ENCODE peak calls at places on chromosomes 16 and 17, in four cellular contexts. One of them, this sample, is unnamed.

GRCh38 chr17:340074-340473 is 12.5 kb downstream of the RPH3AL start:
- DNase-seq in K562: no peak
- DNase-seq in kidney epithelial cell: no peak
- DNase-seq in fibroblast of villous mesenchyme: no peak
- DNase-seq in this sample: no peak

GRCh38 chr17:7858487-7858832 is 657 bp downstream of the CYB5D1 start:
- DNase-seq in K562: peak
- DNase-seq in kidney epithelial cell: no peak
- DNase-seq in fibroblast of villous mesenchyme: peak
- DNase-seq in this sample: no peak

GRCh38 chr16:27199747-27200146 is 3.6 kb upstream of the KDM8 start:
- DNase-seq in K562: no peak
- DNase-seq in kidney epithelial cell: no peak
- DNase-seq in fibroblast of villous mesenchyme: peak
- DNase-seq in this sample: no peak

GRCh38 chr17:19812407-19812806 is 55.3 kb downstream of the ULK2 start:
- DNase-seq in K562: no peak
- DNase-seq in kidney epithelial cell: no peak
- DNase-seq in fibroblast of villous mesenchyme: peak
- DNase-seq in this sample: no peak

GRCh38 chr16:50313596-50314483 is 47.5 kb downstream of the ADCY7 start:
- DNase-seq in K562: no peak
- DNase-seq in kidney epithelial cell: no peak
- DNase-seq in fibroblast of villous mesenchyme: peak
- DNase-seq in this sample: no peak

GRCh38 chr16:50067290-50067853 is 1.6 kb downstream of the HEATR3 start:
- DNase-seq in K562: peak
- DNase-seq in kidney epithelial cell: no peak
- DNase-seq in fibroblast of villous mesenchyme: peak
- DNase-seq in this sample: peak

GRCh38 chr17:17506181-17506741 is 10.1 kb upstream of the RASD1 start:
- DNase-seq in K562: no peak
- DNase-seq in kidney epithelial cell: no peak
- DNase-seq in fibroblast of villous mesenchyme: no peak
- DNase-seq in this sample: no peak

GRCh38 chr16:12120331-12120981 is 143.9 kb downstream of the SNX29 start:
- DNase-seq in K562: no peak
- DNase-seq in kidney epithelial cell: no peak
- DNase-seq in fibroblast of villous mesenchyme: peak
- DNase-seq in this sample: no peak

GRCh38 chr17:58513391-58513912 is 986 bp downstream of the MTMR4 start:
- DNase-seq in K562: no peak
- DNase-seq in kidney epithelial cell: no peak
- DNase-seq in fibroblast of villous mesenchyme: no peak
- DNase-seq in this sample: no peak

GRCh38 chr16:727291-727977 is 528 bp downstream of the HAGHL start:
- DNase-seq in K562: peak
- DNase-seq in kidney epithelial cell: no peak
- DNase-seq in fibroblast of villous mesenchyme: no peak
- DNase-seq in this sample: no peak

GRCh38 chr17:71224824-71225575 is 895.8 kb upstream of the SOX9 start:
- DNase-seq in K562: no peak
- DNase-seq in kidney epithelial cell: no peak
- DNase-seq in fibroblast of villous mesenchyme: peak
- DNase-seq in this sample: no peak

GRCh38 chr16:84103678-84104077 is 13.1 kb downstream of the MBTPS1 start:
- DNase-seq in K562: no peak
- DNase-seq in kidney epithelial cell: no peak
- DNase-seq in fibroblast of villous mesenchyme: no peak
- DNase-seq in this sample: no peak

GRCh38 chr17:72369366-72369765 is 248.5 kb downstream of the SOX9 start:
- DNase-seq in K562: no peak
- DNase-seq in kidney epithelial cell: no peak
- DNase-seq in fibroblast of villous mesenchyme: no peak
- DNase-seq in this sample: no peak
- H3K4me3 ChIP-seq in K562: no peak
- H3K4me3 ChIP-seq in kidney epithelial cell: no peak
- H3K4me3 ChIP-seq in fibroblast of villous mesenchyme: no peak
- H3K4me3 ChIP-seq in this sample: no peak

DNA sequence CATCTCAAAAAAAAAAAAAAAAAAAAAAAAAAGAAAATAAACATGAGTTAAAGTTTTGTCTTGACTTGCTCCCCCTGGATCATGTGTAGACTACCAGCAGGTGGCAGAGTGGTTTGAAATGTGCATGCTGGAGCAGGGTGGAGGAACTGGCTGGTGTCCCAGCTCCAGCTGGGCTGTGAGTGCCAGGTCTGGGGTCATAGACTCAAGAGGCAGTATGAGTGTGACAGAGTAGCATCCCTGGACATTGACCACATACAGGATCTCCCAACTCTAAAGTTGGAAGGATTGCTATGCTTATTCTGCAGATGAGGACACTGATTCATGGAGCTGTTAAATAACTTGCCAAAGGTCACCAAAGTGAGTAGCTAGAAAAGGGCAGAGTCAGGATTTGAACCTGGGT is 198.0 kb upstream of the MPHOSPH6 start:
- DNase-seq in K562: peak
- DNase-seq in kidney epithelial cell: no peak
- DNase-seq in fibroblast of villous mesenchyme: peak
- DNase-seq in this sample: peak
- TF ChIP-seq CTCF in K562: no peak
- TF ChIP-seq CTCF in kidney epithelial cell: peak
- TF ChIP-seq CTCF in fibroblast of villous mesenchyme: peak
- TF ChIP-seq CTCF in this sample: peak

GRCh38 chr17:15341966-15342365 is 569 bp upstream of the TEKT3 start:
- DNase-seq in K562: no peak
- DNase-seq in kidney epithelial cell: no peak
- DNase-seq in fibroblast of villous mesenchyme: no peak
- DNase-seq in this sample: no peak
- H3K4me3 ChIP-seq in K562: no peak
- H3K4me3 ChIP-seq in kidney epithelial cell: peak
- H3K4me3 ChIP-seq in fibroblast of villous mesenchyme: no peak
- H3K4me3 ChIP-seq in this sample: no peak

GRCh38 chr17:26782153-26782552 is 511.8 kb upstream of the WSB1 start:
- DNase-seq in K562: no peak
- DNase-seq in kidney epithelial cell: no peak
- DNase-seq in fibroblast of villous mesenchyme: no peak
- DNase-seq in this sample: no peak
- TF ChIP-seq CTCF in K562: no peak
- TF ChIP-seq CTCF in kidney epithelial cell: no peak
- TF ChIP-seq CTCF in fibroblast of villous mesenchyme: no peak
- TF ChIP-seq CTCF in this sample: no peak

DNA sequence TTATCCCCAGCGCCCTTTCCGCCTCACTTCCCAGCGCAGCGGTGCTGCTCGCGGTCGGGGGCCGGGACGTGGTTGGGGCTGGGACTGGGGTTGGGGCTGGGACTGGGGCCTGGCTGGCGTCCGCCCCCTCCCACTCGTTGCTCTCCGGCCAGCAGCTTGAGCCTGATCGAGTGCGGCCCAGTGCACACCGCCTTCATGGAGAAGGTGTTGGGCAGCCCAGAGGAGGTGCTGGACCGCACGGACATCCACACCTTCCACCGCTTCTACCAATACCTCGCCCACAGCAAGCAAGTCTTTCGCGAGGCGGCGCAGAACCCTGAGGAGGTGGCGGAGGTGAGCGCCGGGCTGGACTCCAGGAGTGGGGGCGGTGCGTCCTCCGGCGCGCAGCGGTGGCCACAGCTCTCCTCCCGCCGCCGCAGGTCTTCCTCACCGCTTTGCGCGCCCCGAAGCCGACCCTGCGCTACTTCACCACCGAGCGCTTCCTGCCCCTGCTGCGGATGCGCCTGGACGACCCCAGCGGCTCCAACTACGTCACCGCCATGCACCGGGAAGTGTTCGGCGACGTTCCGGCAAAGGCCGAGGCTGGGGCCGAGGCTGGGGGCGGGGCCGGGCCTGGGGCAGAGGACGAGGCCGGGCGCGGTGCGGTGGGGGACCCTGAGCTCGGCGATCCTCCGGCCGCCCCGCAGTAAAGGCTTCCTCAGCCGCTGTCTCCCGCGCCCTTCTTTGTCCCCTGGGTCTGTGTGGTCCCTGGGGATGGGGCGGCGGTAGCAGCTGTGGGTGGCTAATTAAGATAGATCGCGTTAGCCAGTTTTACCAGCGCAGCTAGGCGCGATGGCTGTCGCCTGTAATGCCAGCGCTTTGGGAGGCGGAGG is 1.8 kb downstream of the HSD17B1 start:
- DNase-seq in K562: peak
- DNase-seq in kidney epithelial cell: no peak
- DNase-seq in fibroblast of villous mesenchyme: peak
- DNase-seq in this sample: no peak
- H3K4me3 ChIP-seq in K562: peak
- H3K4me3 ChIP-seq in kidney epithelial cell: peak
- H3K4me3 ChIP-seq in fibroblast of villous mesenchyme: peak
- H3K4me3 ChIP-seq in this sample: peak

GRCh38 chr17:75390982-75391381 is 14.5 kb downstream of the GRB2 start:
- DNase-seq in K562: no peak
- DNase-seq in kidney epithelial cell: no peak
- DNase-seq in fibroblast of villous mesenchyme: no peak
- DNase-seq in this sample: no peak

GRCh38 chr17:75394332-75394918 is 11.1 kb downstream of the GRB2 start:
- DNase-seq in K562: no peak
- DNase-seq in kidney epithelial cell: no peak
- DNase-seq in fibroblast of villous mesenchyme: no peak
- DNase-seq in this sample: no peak

GRCh38 chr17:75392559-75392958 is 12.9 kb downstream of the GRB2 start:
- DNase-seq in K562: no peak
- DNase-seq in kidney epithelial cell: no peak
- DNase-seq in fibroblast of villous mesenchyme: no peak
- DNase-seq in this sample: no peak

GRCh38 chr17:75396025-75396424 is 9.5 kb downstream of the GRB2 start:
- DNase-seq in K562: no peak
- DNase-seq in kidney epithelial cell: no peak
- DNase-seq in fibroblast of villous mesenchyme: no peak
- DNase-seq in this sample: no peak

DNA sequence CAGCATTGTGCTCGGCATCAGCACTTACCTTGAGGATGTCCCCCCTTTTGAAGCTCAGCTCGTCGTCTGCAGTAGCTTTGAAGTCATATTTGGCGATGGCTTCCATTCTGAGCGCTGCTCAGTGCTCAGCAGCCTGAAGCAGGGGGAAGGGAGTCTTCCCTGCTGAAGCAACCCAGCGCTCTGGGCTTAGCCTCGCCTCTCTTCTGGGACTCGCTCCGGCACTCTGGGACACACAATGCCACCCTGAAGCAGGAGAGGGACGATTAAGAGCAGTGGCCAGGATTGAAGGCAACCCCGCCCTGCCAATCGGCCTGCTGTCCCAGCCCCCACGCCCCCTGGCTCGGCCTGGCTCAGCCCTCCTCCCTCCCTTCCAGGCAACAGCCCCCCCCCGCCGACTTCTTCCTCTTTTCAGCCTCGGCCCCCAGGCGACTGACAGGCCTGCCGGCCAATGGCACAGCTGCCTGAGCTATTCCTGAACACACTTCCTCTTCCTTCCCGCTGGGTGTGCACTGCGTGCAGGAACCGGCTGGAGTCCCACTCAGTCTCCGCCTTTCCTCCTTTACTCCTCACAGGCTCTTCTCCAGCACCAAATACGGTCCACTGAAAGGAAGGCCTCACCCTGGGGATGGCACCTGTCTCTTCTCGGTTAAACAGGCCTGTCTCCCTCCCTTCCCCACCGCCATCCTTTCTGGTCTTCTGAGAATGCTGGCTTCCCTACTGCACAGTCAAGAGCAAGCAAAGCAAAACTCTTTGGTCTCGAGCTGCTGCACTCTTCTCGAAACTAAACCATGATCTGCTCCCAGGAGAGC is 11.8 kb downstream of the GRB2 start:
- DNase-seq in K562: peak
- DNase-seq in kidney epithelial cell: peak
- DNase-seq in fibroblast of villous mesenchyme: peak
- DNase-seq in this sample: peak
- TF ChIP-seq CTCF in K562: peak
- TF ChIP-seq CTCF in kidney epithelial cell: no peak
- TF ChIP-seq CTCF in fibroblast of villous mesenchyme: no peak
- TF ChIP-seq CTCF in this sample: peak

GRCh38 chr16:69187891-69188451 is 1.0 kb downstream of the SNTB2 start:
- DNase-seq in K562: peak
- DNase-seq in kidney epithelial cell: no peak
- DNase-seq in fibroblast of villous mesenchyme: peak
- DNase-seq in this sample: no peak

GRCh38 chr16:69190046-69190588 is 3.2 kb downstream of the SNTB2 start:
- DNase-seq in K562: no peak
- DNase-seq in kidney epithelial cell: no peak
- DNase-seq in fibroblast of villous mesenchyme: no peak
- DNase-seq in this sample: no peak

GRCh38 chr16:69190598-69190997 is 3.6 kb downstream of the SNTB2 start:
- DNase-seq in K562: no peak
- DNase-seq in kidney epithelial cell: no peak
- DNase-seq in fibroblast of villous mesenchyme: no peak
- DNase-seq in this sample: no peak

GRCh38 chr16:69187387-69187890 is 475 bp downstream of the SNTB2 start:
- DNase-seq in K562: peak
- DNase-seq in kidney epithelial cell: no peak
- DNase-seq in fibroblast of villous mesenchyme: peak
- DNase-seq in this sample: no peak

DNA sequence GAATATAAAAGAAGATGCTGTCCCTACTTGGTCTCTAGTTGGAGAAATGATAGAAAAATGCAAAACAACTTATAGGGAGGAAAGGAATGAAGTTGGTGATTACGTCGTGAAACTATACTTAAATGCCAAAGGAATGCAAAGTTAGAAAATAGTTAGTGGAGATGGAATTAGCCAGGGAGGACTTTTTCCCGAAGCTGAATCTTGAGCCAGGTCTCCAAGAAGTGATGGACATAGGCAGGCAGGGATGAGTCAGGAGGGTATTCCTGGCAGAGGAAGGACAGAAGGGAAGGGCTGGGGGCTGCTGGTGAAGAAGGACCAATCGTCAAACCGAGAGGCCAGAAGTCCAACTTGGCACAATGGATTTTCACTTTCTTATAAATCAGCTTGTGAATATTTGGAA is 1.8 kb downstream of the SNTB2 start:
- DNase-seq in K562: no peak
- DNase-seq in kidney epithelial cell: no peak
- DNase-seq in fibroblast of villous mesenchyme: no peak
- DNase-seq in this sample: no peak
- H3K4me3 ChIP-seq in K562: peak
- H3K4me3 ChIP-seq in kidney epithelial cell: peak
- H3K4me3 ChIP-seq in fibroblast of villous mesenchyme: peak
- H3K4me3 ChIP-seq in this sample: peak

DNA sequence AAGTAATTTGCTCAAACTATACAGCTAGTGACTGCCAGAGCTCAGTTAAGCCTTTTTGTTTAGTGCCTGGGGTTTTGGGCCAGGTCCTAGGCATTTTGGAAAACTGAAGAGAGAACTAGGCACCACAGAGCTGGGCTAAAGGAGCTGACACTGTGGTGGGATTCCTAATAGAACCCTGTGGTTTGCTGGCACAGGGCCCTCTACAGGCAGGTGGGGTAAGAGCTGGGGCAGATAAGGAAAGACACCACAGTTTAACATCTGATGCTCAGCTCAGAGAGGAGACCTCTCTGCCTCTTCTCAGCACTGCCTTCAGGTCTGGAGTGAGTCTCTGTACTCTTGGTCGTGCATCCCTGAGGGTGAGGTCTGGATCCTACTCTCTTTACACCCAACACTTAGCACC is 121.2 kb downstream of the SNX11 start:
- DNase-seq in K562: peak
- DNase-seq in kidney epithelial cell: no peak
- DNase-seq in fibroblast of villous mesenchyme: no peak
- DNase-seq in this sample: no peak
- TF ChIP-seq CTCF in K562: peak
- TF ChIP-seq CTCF in kidney epithelial cell: no peak
- TF ChIP-seq CTCF in fibroblast of villous mesenchyme: peak
- TF ChIP-seq CTCF in this sample: no peak